ENCODE peak calls at places on chromosomes 3 and 15, in four cellular contexts. H, I, X and C are unnamed samples.

GRCh38 chr3:128911911-128912310 is 32.5 kb downstream of the ACAD9 start:
- DNase-seq in H (no peak), I (no peak), X (no peak), C (no peak)

GRCh38 chr15:43104426-43104825 is 1.4 kb downstream of the UBR1 start:
- DNase-seq in H (peak; percentile 20), I (no peak), X (no peak), C (no peak)

GRCh38 chr15:37877851-37878577 is 56.4 kb upstream of the TMCO5A start:
- DNase-seq in H (no peak), I (no peak), X (no peak), C (no peak)

GRCh38 chr3:52851348-52851747 is 16.5 kb upstream of the MUSTN1 start:
- DNase-seq in H (peak; percentile 58), I (peak; percentile 60), X (peak; percentile 69), C (peak; percentile 31)

GRCh38 chr3:78427303-78427702 is 1340.5 kb downstream of the ROBO1 start:
- DNase-seq in H (no peak), I (no peak), X (no peak), C (no peak)

GRCh38 chr3:148604270-148605085 is 93.2 kb upstream of the AGTR1 start:
- DNase-seq in H (no peak), I (no peak), X (no peak), C (no peak)

GRCh38 chr15:53830707-53831386 is 71.4 kb upstream of the WDR72 start:
- DNase-seq in H (peak; percentile 89), I (no peak), X (no peak), C (no peak)

GRCh38 chr3:70049761-70050160 is 50.2 kb downstream of the SAMMSON start:
- DNase-seq in H (no peak), I (no peak), X (no peak), C (no peak)

GRCh38 chr15:94877833-94878232 is 646.5 kb downstream of the MCTP2 start:
- DNase-seq in H (no peak), I (no peak), X (no peak), C (no peak)

GRCh38 chr15:73691398-73691797 is 7.2 kb downstream of the CD276 start:
- DNase-seq in H (no peak), I (no peak), X (no peak), C (no peak)

GRCh38 chr15:76994971-76995945 is at the start of gene PSTPIP1:
- DNase-seq in H (no peak), I (peak; percentile 56), X (peak; percentile 78), C (peak; percentile 48)

GRCh38 chr15:70096975-70097336 is 761 bp downstream of the TLE3 start:
- DNase-seq in H (no peak), I (no peak), X (no peak), C (no peak)

GRCh38 chr3:139534992-139535879 is 4.3 kb downstream of the RBP1 start:
- DNase-seq in H (peak; percentile 44), I (no peak), X (no peak), C (peak; percentile 90)

GRCh38 chr15:40217166-40217785 is 21.6 kb upstream of the PAK6 start:
- DNase-seq in H (peak; percentile 69), I (no peak), X (peak; percentile 30), C (peak; percentile 86)

GRCh38 chr3:65181397-65181871 is 493.6 kb upstream of the ADAMTS9 start:
- DNase-seq in H (no peak), I (no peak), X (no peak), C (no peak)

GRCh38 chr15:29674661-29675533 is 147.4 kb downstream of the TJP1 start:
- DNase-seq in H (peak; percentile 46), I (no peak), X (no peak), C (no peak)

GRCh38 chr3:166071-166470 is 30.5 kb upstream of the CHL1 start:
- DNase-seq in H (no peak), I (no peak), X (no peak), C (peak; percentile 50)

GRCh38 chr3:6416049-6416661 is 444.8 kb upstream of the GRM7 start:
- DNase-seq in H (no peak), I (no peak), X (no peak), C (no peak)

GRCh38 chr3:126540342-126540849 is 16.4 kb downstream of the CHST13 start:
- DNase-seq in H (no peak), I (no peak), X (peak; percentile 84), C (peak; percentile 27)

GRCh38 chr3:110384601-110385000 is 687.0 kb upstream of the NECTIN3 start:
- DNase-seq in H (no peak), I (no peak), X (no peak), C (no peak)

GRCh38 chr15:39925112-39925830 is 5.2 kb upstream of the GPR176 start:
- DNase-seq in H (no peak), I (no peak), X (no peak), C (no peak)

GRCh38 chr3:64332461-64333350 is 107.4 kb upstream of the PRICKLE2 start:
- DNase-seq in H (no peak), I (no peak), X (no peak), C (no peak)

GRCh38 chr3:53286727-53287412 is 31.0 kb upstream of the TKT start:
- DNase-seq in H (no peak), I (no peak), X (no peak), C (peak; percentile 67)